ENCODE peak calls at places on chromosomes 2 and 18, in five cellular contexts. J is PC-3; W is effector memory CD8-positive, alpha-beta T cell; A is GM23338; L is activated T-cell treated with anti-CD3 and anti-CD28 coated beads for 24 hours. V is an unnamed sample.

GRCh38 chr18:45228989-45229388 is 386.3 kb upstream of the SLC14A2 start:
- DNase-seq in A (no peak), L (no peak), J (no peak), W (no peak), V (no peak)

GRCh38 chr2:40369619-40370397 is 82.1 kb downstream of the SLC8A1 start:
- DNase-seq in J (no peak), W (no peak), L (no peak), A (no peak), V (no peak)

GRCh38 chr2:157197848-157198247 is 59.7 kb upstream of the GALNT5 start:
- DNase-seq in J (no peak), A (no peak), L (no peak), W (no peak), V (no peak)

GRCh38 chr2:224584768-224585204 is 377 bp downstream of the CUL3 start:
- DNase-seq in W (peak; percentile 49), A (peak; percentile 57), J (peak; percentile 32), L (peak; percentile 44), V (peak; percentile 41)

GRCh38 chr2:147628971-147629421 is 215.8 kb upstream of the ACVR2A start:
- DNase-seq in W (no peak), J (no peak), A (no peak), L (no peak), V (no peak)

GRCh38 chr2:222311321-222311977 is 12.7 kb upstream of the PAX3 start:
- DNase-seq in L (no peak), J (no peak), A (peak; percentile 80), W (no peak), V (no peak)

GRCh38 chr2:200335657-200336056 is 29.2 kb downstream of the SPATS2L start:
- DNase-seq in A (no peak), W (no peak), L (no peak), J (peak; percentile 90), V (no peak)

GRCh38 chr2:233413529-233414272 is 59.4 kb downstream of the DGKD start:
- DNase-seq in J (peak; percentile 96), A (no peak), L (peak; percentile 39), W (peak; percentile 30), V (no peak)

GRCh38 chr18:40159141-40160017 is 1795.7 kb upstream of the PIK3C3 start:
- DNase-seq in L (no peak), A (peak; percentile 71), J (peak; percentile 41), W (no peak), V (peak; percentile 22)

GRCh38 chr2:210169871-210170441 is 1.3 kb downstream of the KANSL1L start:
- DNase-seq in A (no peak), J (peak; percentile 36), W (no peak), L (no peak), V (no peak)

GRCh38 chr2:47737191-47737975 is 45.6 kb upstream of the MSH6 start:
- DNase-seq in W (no peak), A (no peak), L (no peak), J (no peak), V (no peak)

GRCh38 chr2:9994462-9994861 is 43.0 kb downstream of the GRHL1 start:
- DNase-seq in W (no peak), A (no peak), J (no peak), L (no peak), V (no peak)

GRCh38 chr2:55490554-55490953 is 29.0 kb upstream of the CFAP36 start:
- DNase-seq in J (peak; percentile 71), A (peak; percentile 68), W (no peak), L (no peak), V (peak; percentile 23)

GRCh38 chr2:240624011-240624949 is 1.0 kb upstream of the GPR35 start:
- DNase-seq in L (no peak), W (no peak), J (no peak), A (no peak), V (no peak)

GRCh38 chr2:238237441-238237840 is 2.4 kb downstream of the HES6 start:
- DNase-seq in A (no peak), L (no peak), W (no peak), J (no peak), V (no peak)

GRCh38 chr2:40353236-40353635 is 98.7 kb downstream of the SLC8A1 start:
- DNase-seq in A (no peak), W (no peak), J (no peak), L (no peak), V (no peak)

GRCh38 chr2:221492606-221493005 is 79.5 kb downstream of the EPHA4 start:
- DNase-seq in A (no peak), W (no peak), J (no peak), L (no peak), V (no peak)

GRCh38 chr2:152548111-152548875 is 169.0 kb downstream of the PRPF40A start:
- DNase-seq in L (no peak), A (no peak), W (no peak), J (no peak), V (no peak)

GRCh38 chr2:233061591-233062446 is 1.7 kb downstream of the INPP5D start:
- DNase-seq in J (peak; percentile 8), W (no peak), L (no peak), A (peak; percentile 38), V (peak; percentile 67)

GRCh38 chr2:216636570-216637450 is 3.6 kb downstream of the IGFBP2 start:
- DNase-seq in A (peak; percentile 61), J (peak; percentile 88), W (no peak), L (no peak), V (peak; percentile 63)

GRCh38 chr2:170123593-170123992 is 54.4 kb upstream of the MYO3B start:
- DNase-seq in L (no peak), W (no peak), A (peak; percentile 72), J (peak; percentile 81), V (peak; percentile 50)

GRCh38 chr2:150047731-150048130 is 439.7 kb downstream of the RND3 start:
- DNase-seq in L (no peak), W (no peak), J (no peak), A (no peak), V (no peak)

GRCh38 chr2:11478899-11479605 is 13.1 kb upstream of the E2F6 start:
- DNase-seq in W (no peak), J (no peak), L (no peak), A (no peak), V (no peak)

GRCh38 chr2:241890524-241891235 is 21.2 kb downstream of the RTP5 start:
- DNase-seq in A (no peak), W (no peak), J (no peak), L (no peak), V (no peak)

GRCh38 chr2:11344956-11345671 is 678 bp upstream of the ROCK2 start:
- DNase-seq in W (peak; percentile 2), J (peak; percentile 97), A (peak; percentile 75), L (no peak), V (no peak)

GRCh38 chr2:28707592-28707991 is 44.0 kb upstream of the PPP1CB start:
- DNase-seq in L (no peak), A (no peak), W (no peak), J (no peak), V (no peak)